ENCODE peak calls at places on chromosome 3, in seven cellular contexts. X is mesenteric fat pad; R is naive thymus-derived CD8-positive, alpha-beta T cell; Z is activated naive CD8-positive, alpha-beta T cell treated with anti-CD3 and anti-CD28 coated beads, Interleukin-2, amount 50 U/mL, for 24 hours; E is astrocyte of the spinal cord; N is HEK293T; O is retina. U is an unnamed sample.

GRCh38 chr3:100096866-100097265 is 17.4 kb downstream of the FILIP1L start:
- DNase-seq in E (no peak), Z (no peak), R (no peak), X (no peak), O (no peak), N (no peak), U (no peak)

GRCh38 chr3:65516998-65517397 is 521.7 kb downstream of the MAGI1 start:
- DNase-seq in X (no peak), O (no peak), E (no peak), N (no peak), R (no peak), Z (no peak), U (no peak)

GRCh38 chr3:182490601-182491485 is 302.5 kb upstream of the ATP11B start:
- DNase-seq in E (peak; percentile 37), O (peak; percentile 61), X (no peak), Z (no peak), N (no peak), R (no peak), U (peak; percentile 47)

GRCh38 chr3:170306015-170306414 is 51.5 kb upstream of the SKIL start:
- DNase-seq in N (no peak), X (no peak), R (no peak), Z (no peak), E (no peak), O (no peak), U (no peak)

GRCh38 chr3:28672411-28672810 is 323.8 kb upstream of the AZI2 start:
- DNase-seq in Z (no peak), N (no peak), E (no peak), O (no peak), R (no peak), X (no peak), U (no peak)

GRCh38 chr3:157819826-157820517 is 286.2 kb downstream of the SHOX2 start:
- DNase-seq in O (no peak), Z (no peak), E (no peak), R (no peak), N (no peak), X (no peak), U (no peak)

GRCh38 chr3:64157150-64158035 is 67.9 kb downstream of the PRICKLE2 start:
- DNase-seq in O (no peak), Z (no peak), R (no peak), X (no peak), E (no peak), N (no peak), U (no peak)

GRCh38 chr3:171860830-171861535 is 17.8 kb downstream of the TMEM212 start:
- DNase-seq in E (peak; percentile 82), R (no peak), N (no peak), X (no peak), O (no peak), Z (no peak), U (no peak)